ENCODE peak calls at places on chromosomes 7 and 10, in ten cellular contexts. I is AG09319; D is foreskin fibroblast; B is naive thymus-derived CD4-positive, alpha-beta T cell; V is Panc1; O is posterior cingulate gyrus; P is right cardiac atrium; S is activated T-cell treated with anti-CD3 and anti-CD28 coated beads for 1 hour; J is aorta; E is tibial artery. L is an unnamed sample.

GRCh38 chr10:28130267-28130666 is 131.4 kb upstream of the ODAD2 start:
- DNase-seq in V (no peak), S (no peak), B (no peak), I (peak; percentile 27), O (no peak), P (no peak), J (no peak), D (peak; percentile 68), E (no peak), L (no peak)

GRCh38 chr7:33142585-33142984 is 13.2 kb downstream of the BBS9 start:
- DNase-seq in J (no peak), E (no peak), S (no peak), O (no peak), I (no peak), P (no peak), V (no peak), D (no peak), B (no peak), L (no peak)

GRCh38 chr10:78543749-78544446 is 510.2 kb downstream of the RPS24 start:
- DNase-seq in V (no peak), J (peak; percentile 89), S (no peak), B (no peak), O (peak; percentile 45), E (peak; percentile 88), I (peak; percentile 84), P (peak; percentile 90), D (peak; percentile 69), L (peak; percentile 72)

GRCh38 chr7:1675036-1675671 is 5.1 kb downstream of the ELFN1 start:
- DNase-seq in P (peak; percentile 15), I (no peak), O (no peak), E (peak; percentile 14), S (no peak), J (peak; percentile 67), D (no peak), B (no peak), V (no peak), L (no peak)

GRCh38 chr7:159012353-159013069 is 132.2 kb downstream of the VIPR2 start:
- DNase-seq in B (no peak), J (peak; percentile 90), E (peak; percentile 80), V (no peak), S (no peak), O (peak; percentile 71), I (no peak), P (peak; percentile 66), D (no peak), L (no peak)

GRCh38 chr10:19929466-19930140 is 113.4 kb downstream of the PLXDC2 start:
- DNase-seq in J (no peak), S (no peak), P (no peak), E (no peak), B (no peak), V (no peak), I (no peak), D (peak; percentile 49), O (no peak), L (no peak)

GRCh38 chr7:66952343-66953043 is 31.5 kb downstream of the TMEM248 start:
- DNase-seq in B (no peak), E (no peak), O (no peak), D (peak; percentile 91), P (no peak), V (peak; percentile 91), I (no peak), J (peak; percentile 45), S (no peak), L (no peak)

GRCh38 chr7:77199008-77199966 is at the start of gene FGL2:
- DNase-seq in V (no peak), O (peak; percentile 51), E (peak; percentile 83), I (no peak), S (peak; percentile 16), J (peak; percentile 91), P (peak; percentile 71), B (peak; percentile 26), D (peak; percentile 75), L (peak; percentile 67)

GRCh38 chr10:117541405-117541908 is 1.1 kb upstream of the EMX2 start:
- DNase-seq in P (no peak), I (peak; percentile 44), B (no peak), E (peak; percentile 60), O (no peak), J (no peak), V (no peak), S (no peak), D (peak; percentile 91), L (peak; percentile 88)

GRCh38 chr10:83991986-83992753 is 147.1 kb upstream of the GHITM start:
- DNase-seq in J (no peak), B (no peak), V (no peak), P (no peak), I (no peak), D (no peak), S (no peak), E (no peak), O (no peak), L (peak; percentile 53)

GRCh38 chr7:149715476-149715875 is 57.9 kb downstream of the ZNF467 start:
- DNase-seq in V (no peak), P (no peak), D (peak; percentile 18), I (no peak), O (no peak), S (no peak), B (no peak), E (no peak), J (no peak), L (peak; percentile 15)

GRCh38 chr10:79403441-79404230 is 41.8 kb downstream of the ZCCHC24 start:
- DNase-seq in B (no peak), E (no peak), P (peak; percentile 67), O (peak; percentile 44), J (peak; percentile 76), I (no peak), D (peak; percentile 40), S (no peak), V (no peak), L (peak; percentile 53)

GRCh38 chr7:122143376-122143750 is 686 bp downstream of the AASS start:
- DNase-seq in I (no peak), V (no peak), D (peak; percentile 45), B (peak; percentile 6), S (no peak), O (no peak), E (peak; percentile 21), J (peak; percentile 78), P (peak; percentile 12), L (peak; percentile 32)

GRCh38 chr10:6052247-6053221 is 9.6 kb downstream of the IL2RA start:
- DNase-seq in V (no peak), I (no peak), O (no peak), E (no peak), S (peak; percentile 55), B (peak; percentile 36), D (no peak), J (no peak), P (no peak), L (no peak)

GRCh38 chr10:132539894-132540293 is 2.3 kb downstream of the INPP5A start:
- DNase-seq in V (no peak), S (no peak), J (no peak), P (no peak), I (no peak), B (peak; percentile 50), D (peak; percentile 86), E (peak; percentile 20), O (no peak), L (no peak)

GRCh38 chr10:6665847-6666246 is 85.8 kb upstream of the PRKCQ start:
- DNase-seq in D (no peak), V (no peak), P (no peak), O (no peak), B (peak; percentile 75), E (no peak), S (no peak), J (no peak), I (no peak), L (no peak)

GRCh38 chr10:55311823-55312431 is 510.9 kb upstream of the PCDH15 start:
- DNase-seq in J (no peak), I (no peak), E (no peak), V (no peak), D (peak; percentile 2), B (no peak), P (no peak), S (no peak), O (no peak), L (no peak)

GRCh38 chr10:86198271-86198670 is 168.3 kb downstream of the GRID1 start:
- DNase-seq in O (no peak), J (peak; percentile 11), E (peak; percentile 9), I (no peak), V (no peak), P (no peak), D (no peak), B (no peak), S (no peak), L (no peak)

GRCh38 chr10:73998623-73999622 is 1.0 kb downstream of the VCL start:
- DNase-seq in E (peak; percentile 79), D (peak; percentile 89), S (peak; percentile 1), J (peak; percentile 88), O (peak; percentile 40), V (no peak), P (peak; percentile 70), I (no peak), B (no peak), L (peak; percentile 70)

L was measured in testis.